ENCODE peak calls at places on chromosomes 3 and 15, in six cellular contexts. One of them, this sample, is unnamed.

GRCh38 chr3:181279239-181279565 is 289.7 kb upstream of the DNAJC19 start:
- DNase-seq in tibial artery: no peak
- DNase-seq in fibroblast of lung: no peak
- DNase-seq in body of pancreas: no peak
- DNase-seq in HCT116: no peak
- DNase-seq in pancreas: no peak
- DNase-seq in this sample: no peak

GRCh38 chr3:187906416-187906815 is 161.1 kb upstream of the BCL6 start:
- DNase-seq in tibial artery: peak; percentile 55
- DNase-seq in body of pancreas: no peak
- DNase-seq in HCT116: no peak
- DNase-seq in pancreas: no peak
- DNase-seq in fibroblast of lung: no peak
- DNase-seq in this sample: no peak

GRCh38 chr3:149179225-149179624 is 42.4 kb downstream of the CP start:
- DNase-seq in fibroblast of lung: peak; percentile 48
- DNase-seq in pancreas: no peak
- DNase-seq in body of pancreas: no peak
- DNase-seq in tibial artery: no peak
- DNase-seq in HCT116: no peak
- DNase-seq in this sample: peak; percentile 54

GRCh38 chr3:82627733-82628132 is 866.3 kb upstream of the GBE1 start:
- DNase-seq in fibroblast of lung: no peak
- DNase-seq in body of pancreas: no peak
- DNase-seq in tibial artery: no peak
- DNase-seq in HCT116: no peak
- DNase-seq in pancreas: no peak
- DNase-seq in this sample: no peak

GRCh38 chr15:48802867-48803266 is 8.0 kb downstream of the CEP152 start:
- DNase-seq in tibial artery: no peak
- DNase-seq in HCT116: no peak
- DNase-seq in pancreas: no peak
- DNase-seq in body of pancreas: no peak
- DNase-seq in fibroblast of lung: peak; percentile 85
- DNase-seq in this sample: peak; percentile 86

GRCh38 chr3:144112437-144112836 is 140.8 kb downstream of the DIPK2A start:
- DNase-seq in body of pancreas: no peak
- DNase-seq in pancreas: no peak
- DNase-seq in HCT116: no peak
- DNase-seq in fibroblast of lung: no peak
- DNase-seq in tibial artery: no peak
- DNase-seq in this sample: no peak

GRCh38 chr15:90839187-90840071 is 29.0 kb upstream of the FURIN start:
- DNase-seq in HCT116: no peak
- DNase-seq in tibial artery: no peak
- DNase-seq in body of pancreas: peak; percentile 70
- DNase-seq in pancreas: no peak
- DNase-seq in fibroblast of lung: no peak
- DNase-seq in this sample: peak; percentile 80

GRCh38 chr3:184952671-184953070 is 140.7 kb downstream of the VPS8 start:
- DNase-seq in fibroblast of lung: no peak
- DNase-seq in tibial artery: no peak
- DNase-seq in pancreas: no peak
- DNase-seq in body of pancreas: no peak
- DNase-seq in HCT116: no peak
- DNase-seq in this sample: no peak

GRCh38 chr3:119403201-119403600 is 60.2 kb downstream of the TMEM39A start:
- DNase-seq in pancreas: no peak
- DNase-seq in body of pancreas: no peak
- DNase-seq in tibial artery: no peak
- DNase-seq in fibroblast of lung: no peak
- DNase-seq in HCT116: no peak
- DNase-seq in this sample: no peak

GRCh38 chr3:160588023-160588422 is 22.7 kb upstream of the KPNA4 start:
- DNase-seq in HCT116: no peak
- DNase-seq in pancreas: no peak
- DNase-seq in tibial artery: no peak
- DNase-seq in body of pancreas: no peak
- DNase-seq in fibroblast of lung: no peak
- DNase-seq in this sample: no peak

GRCh38 chr15:59993950-59994401 is 10.1 kb upstream of the FOXB1 start:
- DNase-seq in tibial artery: no peak
- DNase-seq in pancreas: peak; percentile 50
- DNase-seq in HCT116: no peak
- DNase-seq in body of pancreas: no peak
- DNase-seq in fibroblast of lung: no peak
- DNase-seq in this sample: no peak

GRCh38 chr3:161266731-161267150 is 45.6 kb downstream of the NMD3 start:
- DNase-seq in HCT116: no peak
- DNase-seq in body of pancreas: no peak
- DNase-seq in tibial artery: no peak
- DNase-seq in fibroblast of lung: peak; percentile 76
- DNase-seq in pancreas: no peak
- DNase-seq in this sample: peak; percentile 80

GRCh38 chr3:102189564-102190339 is 245.1 kb upstream of the ZPLD1 start:
- DNase-seq in HCT116: no peak
- DNase-seq in pancreas: no peak
- DNase-seq in fibroblast of lung: no peak
- DNase-seq in tibial artery: no peak
- DNase-seq in body of pancreas: no peak
- DNase-seq in this sample: peak; percentile 87

GRCh38 chr3:134652409-134652831 is 1.6 kb upstream of the KY start:
- DNase-seq in HCT116: no peak
- DNase-seq in fibroblast of lung: no peak
- DNase-seq in pancreas: no peak
- DNase-seq in body of pancreas: no peak
- DNase-seq in tibial artery: no peak
- DNase-seq in this sample: no peak

GRCh38 chr3:125069452-125069851 is 13.7 kb upstream of the HEG1 start:
- DNase-seq in pancreas: no peak
- DNase-seq in body of pancreas: no peak
- DNase-seq in fibroblast of lung: no peak
- DNase-seq in tibial artery: no peak
- DNase-seq in HCT116: no peak
- DNase-seq in this sample: no peak

GRCh38 chr3:187186801-187187421 is 10.4 kb upstream of the RTP1 start:
- DNase-seq in fibroblast of lung: peak; percentile 84
- DNase-seq in tibial artery: peak; percentile 71
- DNase-seq in body of pancreas: peak; percentile 20
- DNase-seq in HCT116: no peak
- DNase-seq in pancreas: no peak
- DNase-seq in this sample: peak; percentile 57

GRCh38 chr15:39417766-39418165 is 163.1 kb upstream of the THBS1 start:
- DNase-seq in pancreas: no peak
- DNase-seq in HCT116: no peak
- DNase-seq in fibroblast of lung: no peak
- DNase-seq in body of pancreas: no peak
- DNase-seq in tibial artery: no peak
- DNase-seq in this sample: no peak

GRCh38 chr3:15154326-15154725 is 51.7 kb upstream of the CAPN7 start:
- DNase-seq in pancreas: no peak
- DNase-seq in HCT116: no peak
- DNase-seq in body of pancreas: no peak
- DNase-seq in tibial artery: no peak
- DNase-seq in fibroblast of lung: no peak
- DNase-seq in this sample: no peak

GRCh38 chr3:107978116-107979057 is 112.4 kb downstream of the CD47 start:
- DNase-seq in HCT116: no peak
- DNase-seq in body of pancreas: no peak
- DNase-seq in pancreas: no peak
- DNase-seq in fibroblast of lung: no peak
- DNase-seq in tibial artery: no peak
- DNase-seq in this sample: no peak

GRCh38 chr3:164222200-164222599 is 856.1 kb downstream of the SI start:
- DNase-seq in pancreas: no peak
- DNase-seq in body of pancreas: no peak
- DNase-seq in HCT116: no peak
- DNase-seq in tibial artery: no peak
- DNase-seq in fibroblast of lung: no peak
- DNase-seq in this sample: no peak

GRCh38 chr15:74812533-74812932 is at the start of gene LMAN1L:
- DNase-seq in tibial artery: no peak
- DNase-seq in body of pancreas: no peak
- DNase-seq in pancreas: no peak
- DNase-seq in fibroblast of lung: no peak
- DNase-seq in HCT116: no peak
- DNase-seq in this sample: no peak

GRCh38 chr15:44243829-44244228 is 44.7 kb upstream of the GOLM2 start:
- DNase-seq in HCT116: peak; percentile 23
- DNase-seq in body of pancreas: no peak
- DNase-seq in fibroblast of lung: no peak
- DNase-seq in tibial artery: no peak
- DNase-seq in pancreas: no peak
- DNase-seq in this sample: no peak

GRCh38 chr15:64656508-64656907 is 118.9 kb downstream of the RBPMS2 start:
- DNase-seq in body of pancreas: no peak
- DNase-seq in pancreas: no peak
- DNase-seq in fibroblast of lung: no peak
- DNase-seq in tibial artery: no peak
- DNase-seq in HCT116: no peak
- DNase-seq in this sample: no peak

GRCh38 chr15:64653757-64654156 is 121.6 kb downstream of the RBPMS2 start:
- DNase-seq in tibial artery: no peak
- DNase-seq in pancreas: no peak
- DNase-seq in HCT116: no peak
- DNase-seq in body of pancreas: no peak
- DNase-seq in fibroblast of lung: peak; percentile 64
- DNase-seq in this sample: no peak

GRCh38 chr15:64645995-64646394 is 129.4 kb downstream of the RBPMS2 start:
- DNase-seq in body of pancreas: no peak
- DNase-seq in fibroblast of lung: no peak
- DNase-seq in HCT116: no peak
- DNase-seq in pancreas: no peak
- DNase-seq in tibial artery: no peak
- DNase-seq in this sample: no peak

GRCh38 chr15:64647367-64647766 is 128.0 kb downstream of the RBPMS2 start:
- DNase-seq in pancreas: no peak
- DNase-seq in tibial artery: no peak
- DNase-seq in body of pancreas: no peak
- DNase-seq in fibroblast of lung: no peak
- DNase-seq in HCT116: no peak
- DNase-seq in this sample: no peak

DNA sequence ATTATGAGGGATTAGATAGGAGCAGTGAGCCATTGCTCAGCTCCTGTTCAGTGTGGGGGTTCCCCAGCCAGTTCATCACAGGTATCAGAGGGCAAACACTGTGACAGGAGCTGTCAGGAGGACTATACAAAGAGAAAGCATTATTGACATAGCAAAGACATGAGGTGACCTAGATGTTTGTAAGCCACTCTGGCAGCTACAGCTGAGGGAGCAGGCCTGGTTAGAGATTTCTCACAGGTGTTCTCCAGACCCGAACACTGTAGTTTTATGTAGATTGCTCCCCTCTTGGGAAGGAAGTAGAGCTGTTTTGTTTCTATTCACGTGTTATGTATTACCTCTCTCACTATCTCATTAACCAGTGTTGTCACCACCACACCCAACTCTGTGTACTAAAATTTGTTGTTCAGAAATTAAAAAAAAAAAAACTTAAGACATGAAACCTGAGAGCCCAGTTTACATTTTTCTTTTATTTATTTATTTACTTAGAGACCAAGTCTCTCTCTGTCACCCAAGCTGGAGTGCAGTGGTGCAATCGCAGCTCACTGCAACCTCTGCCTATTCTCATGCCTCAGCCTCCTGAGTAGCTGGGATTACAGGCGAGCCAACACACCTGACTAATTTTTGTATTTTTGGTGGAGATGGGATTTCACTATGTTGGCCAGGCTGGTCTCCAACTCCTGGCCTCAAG is 123.7 kb downstream of the RBPMS2 start:
- DNase-seq in fibroblast of lung: no peak
- DNase-seq in HCT116: no peak
- DNase-seq in pancreas: no peak
- DNase-seq in tibial artery: no peak
- DNase-seq in body of pancreas: peak; percentile 31
- DNase-seq in this sample: no peak
- H3K4me1 ChIP-seq in fibroblast of lung: no peaks in the 10 kb centered on the region
- H3K4me1 ChIP-seq in HCT116: no peaks in the 10 kb centered on the region
- H3K4me1 ChIP-seq in pancreas: peaks cover 15% of the 10 kb centered on the region
- H3K4me1 ChIP-seq in tibial artery: no peaks in the 10 kb centered on the region
- H3K4me1 ChIP-seq in body of pancreas: peaks cover 23% of the 10 kb centered on the region
- H3K4me1 ChIP-seq in this sample: no peaks in the 10 kb centered on the region

DNA sequence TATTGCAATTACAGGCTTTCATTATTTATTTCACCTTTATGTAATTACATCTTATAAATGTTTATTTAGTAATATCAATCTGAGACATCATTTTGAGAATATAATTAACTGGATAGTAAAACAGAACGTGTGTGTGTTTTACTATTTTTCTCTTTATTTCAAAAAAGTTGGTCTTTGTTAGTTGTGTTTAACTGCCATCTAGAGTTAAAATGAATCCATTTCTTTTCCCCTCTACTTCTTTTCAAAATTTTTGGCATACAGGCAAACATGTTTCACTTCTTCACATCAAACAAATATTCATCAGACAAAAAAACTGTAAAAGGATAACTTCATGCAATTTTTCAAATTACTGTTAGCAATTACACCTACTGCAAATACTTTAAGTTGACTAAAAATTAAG is 61.1 kb downstream of the FEZF2 start:
- DNase-seq in HCT116: no peak
- DNase-seq in pancreas: no peak
- DNase-seq in body of pancreas: no peak
- DNase-seq in tibial artery: no peak
- DNase-seq in fibroblast of lung: no peak
- DNase-seq in this sample: no peak
- TF ChIP-seq CTCF in HCT116: no peak
- TF ChIP-seq CTCF in pancreas: no peak
- TF ChIP-seq CTCF in body of pancreas: no peak
- TF ChIP-seq CTCF in tibial artery: no peak
- TF ChIP-seq CTCF in fibroblast of lung: no peak
- TF ChIP-seq CTCF in this sample: peak; percentile 27

DNA sequence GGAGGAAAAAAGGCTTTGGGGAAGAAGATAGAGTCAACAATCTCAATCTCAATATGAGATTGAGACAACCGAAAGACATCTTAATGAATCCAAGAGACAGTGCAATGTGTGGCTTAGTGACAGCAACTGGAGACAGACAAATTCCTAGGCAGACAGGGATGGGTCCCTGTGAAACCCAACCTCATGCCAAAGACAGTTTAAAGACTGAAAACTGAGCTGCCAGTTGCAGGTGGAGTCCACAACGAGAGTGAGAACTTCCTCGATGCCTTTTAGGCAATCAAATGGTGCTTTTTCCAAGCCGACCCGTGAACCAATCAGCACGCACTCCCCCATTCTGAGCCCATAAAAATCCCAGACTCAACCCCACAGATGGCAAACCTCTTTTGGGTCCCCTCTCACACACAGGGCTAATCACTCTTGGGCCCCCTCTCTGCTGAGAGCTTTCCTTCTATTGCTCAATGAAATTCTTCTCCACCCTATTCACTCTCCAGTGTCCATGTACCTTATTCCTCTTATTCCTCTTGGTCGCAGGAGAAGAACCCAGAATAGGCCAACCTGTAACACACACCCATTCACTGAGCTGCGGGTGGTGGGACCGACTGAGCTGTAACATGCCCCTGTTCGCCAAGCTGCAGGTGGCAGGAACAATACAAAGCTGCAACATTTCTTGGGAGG is 34.8 kb downstream of the ZMAT3 start:
- DNase-seq in body of pancreas: no peak
- DNase-seq in fibroblast of lung: no peak
- DNase-seq in pancreas: no peak
- DNase-seq in tibial artery: no peak
- DNase-seq in HCT116: no peak
- DNase-seq in this sample: no peak
- H3K27ac ChIP-seq in body of pancreas: no peak overlapping the region
- H3K27ac ChIP-seq in fibroblast of lung: no peak overlapping the region
- H3K27ac ChIP-seq in pancreas: no peak overlapping the region
- H3K27ac ChIP-seq in tibial artery: peak overlapping the region; percentile 50
- H3K27ac ChIP-seq in HCT116: no peak overlapping the region
- H3K27ac ChIP-seq in this sample: no peak overlapping the region

GRCh38 chr3:183635107-183635430 is 354 bp upstream of the KLHL24 start:
- DNase-seq in HCT116: no peak
- DNase-seq in pancreas: no peak
- DNase-seq in body of pancreas: no peak
- DNase-seq in fibroblast of lung: no peak
- DNase-seq in tibial artery: peak; percentile 26
- DNase-seq in this sample: no peak
- H3K4me1 ChIP-seq in HCT116: peaks cover 19% of the 10 kb centered on the region
- H3K4me1 ChIP-seq in pancreas: peaks cover 20% of the 10 kb centered on the region
- H3K4me1 ChIP-seq in body of pancreas: peaks cover 29% of the 10 kb centered on the region
- H3K4me1 ChIP-seq in fibroblast of lung: no peaks in the 10 kb centered on the region
- H3K4me1 ChIP-seq in tibial artery: peaks cover 31% of the 10 kb centered on the region
- H3K4me1 ChIP-seq in this sample: no peaks in the 10 kb centered on the region

This sample was measured in foreskin keratinocyte.